ENCODE peak calls at places on chromosomes 11 and 22, in six cellular contexts. G is CD8-positive, alpha-beta T cell; W is fibroblast of mammary gland; V is kidney; Q is Caco-2; D is cardiac fibroblast. F is an unnamed sample.

GRCh38 chr22:39713799-39714290 is 143.3 kb downstream of the CACNA1I start:
- DNase-seq in G (no peak), W (no peak), V (peak; percentile 48), Q (no peak), D (no peak), F (no peak)

GRCh38 chr11:128190312-128190711 is 397.0 kb downstream of the ETS1 start:
- DNase-seq in G (peak; percentile 20), W (no peak), V (no peak), Q (no peak), D (no peak), F (no peak)

GRCh38 chr11:67230406-67230805 is 35.9 kb upstream of the GRK2 start:
- DNase-seq in G (no peak), W (peak; percentile 51), V (no peak), Q (no peak), D (no peak), F (no peak)

GRCh38 chr11:117610045-117610444 is 187.0 kb downstream of the DSCAML1 start:
- DNase-seq in G (no peak), W (no peak), V (no peak), Q (no peak), D (no peak), F (peak; percentile 17)

GRCh38 chr22:29621761-29622526 is 18.5 kb downstream of the NF2 start:
- DNase-seq in G (no peak), W (peak; percentile 93), V (no peak), Q (no peak), D (peak; percentile 78), F (peak; percentile 92)

GRCh38 chr11:35267504-35267903 is 128.5 kb downstream of the CD44 start:
- DNase-seq in G (no peak), W (peak; percentile 87), V (no peak), Q (no peak), D (peak; percentile 66), F (no peak)

GRCh38 chr11:119188887-119189286 is 3.6 kb downstream of the NHERF4 start:
- DNase-seq in G (no peak), W (no peak), V (peak; percentile 26), Q (no peak), D (no peak), F (no peak)

GRCh38 chr11:111792955-111793500 is 26.8 kb upstream of the PPP2R1B start:
- DNase-seq in G (no peak), W (no peak), V (no peak), Q (no peak), D (no peak), F (no peak)

GRCh38 chr22:48376936-48377335 is 1450.7 kb downstream of the BRD1 start:
- DNase-seq in G (no peak), W (no peak), V (no peak), Q (no peak), D (no peak), F (no peak)

GRCh38 chr22:32619614-32620426 is 145.2 kb downstream of the FBXO7 start:
- DNase-seq in G (no peak), W (peak; percentile 98), V (no peak), Q (no peak), D (peak; percentile 69), F (peak; percentile 8)

GRCh38 chr11:117412653-117413275 is 85.1 kb downstream of the CEP164 start:
- DNase-seq in G (no peak), W (no peak), V (no peak), Q (peak; percentile 23), D (no peak), F (no peak)

GRCh38 chr11:13030857-13031256 is 21.7 kb downstream of the RASSF10 start:
- DNase-seq in G (no peak), W (no peak), V (peak; percentile 84), Q (no peak), D (no peak), F (peak; percentile 69)

GRCh38 chr11:113952070-113952469 is 22.8 kb upstream of the HTR3A start:
- DNase-seq in G (no peak), W (no peak), V (no peak), Q (no peak), D (no peak), F (no peak)

GRCh38 chr11:73308003-73308962 is at the start of gene ARHGEF17:
- DNase-seq in G (peak; percentile 39), W (peak; percentile 70), V (peak; percentile 95), Q (peak; percentile 93), D (peak; percentile 87), F (peak; percentile 83)

GRCh38 chr11:88175004-88175706 is at the start of gene RAB38:
- DNase-seq in G (peak; percentile 9), W (no peak), V (peak; percentile 89), Q (peak; percentile 56), D (peak; percentile 20), F (peak; percentile 87)

GRCh38 chr11:83222499-83222898 is 29.0 kb downstream of the ANKRD42 start:
- DNase-seq in G (no peak), W (no peak), V (no peak), Q (no peak), D (no peak), F (no peak)

GRCh38 chr11:123129920-123130319 is 65.1 kb downstream of the CLMP start:
- DNase-seq in G (no peak), W (peak; percentile 60), V (no peak), Q (no peak), D (no peak), F (no peak)

GRCh38 chr11:28259177-28259843 is 151.1 kb downstream of the METTL15 start:
- DNase-seq in G (no peak), W (no peak), V (no peak), Q (no peak), D (no peak), F (no peak)

GRCh38 chr11:121544956-121545355 is 92.2 kb upstream of the SORL1-AS1 start:
- DNase-seq in G (peak; percentile 23), W (no peak), V (no peak), Q (no peak), D (no peak), F (no peak)

GRCh38 chr11:61955416-61956135 is 5.4 kb downstream of the BEST1 start:
- DNase-seq in G (peak; percentile 49), W (no peak), V (peak; percentile 85), Q (no peak), D (no peak), F (no peak)

GRCh38 chr11:84532364-84532763 is 1094.8 kb downstream of the DLG2 start:
- DNase-seq in G (no peak), W (no peak), V (no peak), Q (no peak), D (no peak), F (no peak)

GRCh38 chr11:79159657-79160450 is 281.0 kb downstream of the TENM4 start:
- DNase-seq in G (no peak), W (no peak), V (no peak), Q (no peak), D (no peak), F (peak; percentile 18)

GRCh38 chr11:112345708-112346107 is 85.0 kb upstream of the PLET1 start:
- DNase-seq in G (no peak), W (no peak), V (no peak), Q (peak; percentile 45), D (no peak), F (no peak)

DNA sequence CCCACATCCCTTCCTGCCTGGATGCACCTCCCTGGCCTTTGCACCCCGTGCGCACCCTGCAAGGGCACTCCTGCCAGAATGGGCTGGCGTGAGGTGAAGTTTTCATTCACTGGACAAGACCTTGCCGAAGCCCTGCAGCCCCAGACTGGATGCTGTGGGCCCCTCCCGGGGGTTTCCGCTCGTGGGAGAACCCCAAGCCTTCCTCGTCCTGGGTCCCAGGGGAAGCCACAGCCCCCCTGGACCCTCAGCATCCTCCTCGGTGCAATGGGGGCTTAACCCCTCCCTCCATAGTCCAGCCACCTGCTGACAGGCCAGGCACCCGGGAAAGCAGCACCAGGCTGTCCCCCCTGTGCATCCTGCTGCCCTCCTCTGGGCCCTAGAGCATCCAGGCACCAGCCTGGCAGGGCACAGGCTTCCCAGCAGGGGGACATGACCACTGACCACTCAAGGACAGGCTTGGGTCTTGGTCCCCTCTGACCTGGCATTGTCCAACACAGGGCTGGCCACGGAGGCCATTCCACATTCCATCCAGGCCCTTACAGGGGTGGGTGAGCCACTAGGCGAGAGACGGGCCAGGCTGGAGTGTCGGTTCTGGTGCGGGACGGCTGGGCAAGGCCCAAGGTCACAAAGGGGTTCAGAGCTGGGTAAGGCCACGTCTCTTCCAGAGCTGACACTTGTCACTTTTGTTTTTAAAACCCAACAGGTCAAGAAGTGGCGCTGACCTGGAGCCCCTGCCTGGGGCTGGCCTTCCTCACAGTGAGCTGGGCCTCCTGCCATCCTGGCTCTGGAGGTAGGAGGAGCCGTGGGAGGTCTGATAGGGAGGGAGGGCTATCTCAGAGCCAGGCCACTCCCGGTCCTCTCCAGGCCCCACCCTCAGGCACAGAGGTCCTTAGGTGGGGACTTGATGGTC is 41.5 kb upstream of the PPARA start:
- DNase-seq in G (no peak), W (peak; percentile 72), V (no peak), Q (peak; percentile 60), D (peak; percentile 41), F (peak; percentile 72)
- TF ChIP-seq CTCF in G (no peak), W (no peak), V (no peak), Q (no peak), D (no peak), F (peak; percentile 7)

GRCh38 chr11:109554951-109555350 is 133.0 kb downstream of the C11orf87 start:
- DNase-seq in G (no peak), W (no peak), V (no peak), Q (no peak), D (no peak), F (no peak)
- TF ChIP-seq CTCF in G (no peak), W (no peak), V (no peak), Q (no peak), D (no peak), F (no peak)

GRCh38 chr11:31233425-31233824 is 136.1 kb downstream of the DCDC1 start:
- DNase-seq in G (no peak), W (peak; percentile 2), V (no peak), Q (no peak), D (peak; percentile 0), F (peak; percentile 19)
- TF ChIP-seq CTCF in G (no peak), W (peak; percentile 32), V (no peak), Q (peak; percentile 44), D (peak; percentile 25), F (peak; percentile 43)

DNA sequence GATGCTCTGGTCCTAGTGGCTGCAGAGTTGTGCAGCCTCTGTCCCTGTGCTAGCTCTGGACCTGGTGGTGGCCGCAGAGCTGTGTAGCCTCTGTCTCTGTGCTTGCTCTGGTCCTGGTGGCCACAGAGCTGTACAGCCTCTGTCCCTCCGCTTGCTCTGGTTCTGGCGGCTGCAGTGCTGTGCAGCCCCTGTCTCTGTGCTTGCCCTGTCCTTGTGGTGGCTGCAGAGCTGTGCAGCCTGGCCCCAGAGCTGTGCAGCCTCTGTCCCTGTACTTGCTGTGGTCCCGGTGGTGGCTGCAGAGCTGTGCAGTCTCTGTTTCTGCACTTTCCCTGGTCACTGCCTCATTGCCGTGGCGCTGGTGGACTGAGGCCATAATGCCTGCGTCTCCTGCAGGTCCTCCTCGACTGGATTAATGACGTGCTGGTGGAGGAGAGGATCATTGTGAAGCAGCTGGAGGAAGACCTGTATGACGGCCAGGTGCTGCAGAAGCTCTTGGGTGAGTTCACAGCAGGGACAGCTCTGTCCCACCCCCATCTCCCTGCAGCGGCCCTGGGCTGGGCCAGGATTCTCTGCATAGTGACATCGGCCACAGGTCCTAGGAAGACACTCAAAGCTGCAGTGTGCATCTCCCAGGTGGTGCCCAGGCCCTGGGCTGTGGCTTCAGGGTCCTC is 61.9 kb upstream of the PARVG start:
- DNase-seq in G (no peak), W (no peak), V (peak; percentile 53), Q (no peak), D (no peak), F (no peak)
- TF ChIP-seq CTCF in G (no peak), W (no peak), V (no peak), Q (no peak), D (no peak), F (no peak)